ENCODE peak calls at places on chromosomes 16 and 17, in ten cellular contexts. J, N, E, P, Z, A, Y, G, O and S are unnamed samples.

GRCh38 chr16:74991593-74992403 is 6.9 kb upstream of the WDR59 start:
- DNase-seq in J (no peak), P (no peak), A (no peak), O (no peak), E (no peak), N (no peak), G (no peak), Y (no peak), Z (no peak), S (no peak)

GRCh38 chr16:70152578-70153302 is 20.8 kb upstream of the CLEC18C start:
- DNase-seq in E (no peak), J (no peak), Z (no peak), P (no peak), G (no peak), Y (no peak), O (no peak), A (no peak), N (no peak), S (no peak)

GRCh38 chr17:7004398-7005253 is 7.8 kb upstream of the RNASEK start:
- DNase-seq in Z (no peak), P (peak; percentile 49), O (no peak), N (peak; percentile 43), A (no peak), J (peak; percentile 78), Y (no peak), G (no peak), E (no peak), S (no peak)

GRCh38 chr17:18379246-18380146 is 1.9 kb downstream of the EVPLL start:
- DNase-seq in P (peak; percentile 69), Z (no peak), A (no peak), N (no peak), G (no peak), O (no peak), J (no peak), E (no peak), Y (no peak), S (no peak)

GRCh38 chr17:17570207-17570797 is 21.2 kb downstream of the PEMT start:
- DNase-seq in A (no peak), O (no peak), G (peak; percentile 58), N (no peak), E (no peak), P (peak; percentile 62), Y (no peak), Z (peak; percentile 57), J (peak; percentile 72), S (no peak)

GRCh38 chr16:65728172-65728571 is 606.3 kb upstream of the CDH11 start:
- DNase-seq in N (no peak), J (peak; percentile 90), G (no peak), P (no peak), A (no peak), Y (no peak), Z (no peak), O (no peak), E (no peak), S (no peak)

GRCh38 chr16:85329059-85329812 is 217.0 kb upstream of the CIBAR2 start:
- DNase-seq in P (no peak), G (no peak), J (peak; percentile 97), O (no peak), Y (no peak), N (peak; percentile 54), Z (no peak), E (no peak), A (no peak), S (peak; percentile 23)

GRCh38 chr16:21656795-21657768 is 4.7 kb upstream of the IGSF6 start:
- DNase-seq in E (no peak), O (no peak), G (no peak), J (peak; percentile 78), Y (no peak), P (peak; percentile 24), A (no peak), N (peak; percentile 45), Z (no peak), S (peak; percentile 69)

GRCh38 chr16:87684106-87684677 is 81.6 kb downstream of the KLHDC4 start:
- DNase-seq in E (no peak), G (no peak), N (no peak), A (no peak), P (no peak), Z (no peak), O (no peak), J (no peak), Y (no peak), S (no peak)

GRCh38 chr17:2837147-2837561 is 40.9 kb downstream of the RAP1GAP2 start:
- DNase-seq in Z (no peak), G (no peak), N (no peak), P (no peak), O (no peak), J (no peak), A (no peak), Y (peak; percentile 28), E (no peak), S (no peak)

GRCh38 chr16:54422569-54422978 is 136.0 kb upstream of the IRX3 start:
- DNase-seq in G (no peak), P (peak; percentile 45), O (no peak), N (peak; percentile 15), J (no peak), E (no peak), Y (no peak), Z (no peak), A (no peak), S (no peak)

GRCh38 chr17:66527335-66527734 is 224.9 kb downstream of the PRKCA start:
- DNase-seq in Y (no peak), A (no peak), P (no peak), O (no peak), E (no peak), Z (no peak), J (peak; percentile 66), G (peak; percentile 69), N (no peak), S (no peak)

GRCh38 chr16:660459-661183 is 7.3 kb upstream of the RHOT2 start:
- DNase-seq in G (peak; percentile 83), A (peak; percentile 93), E (no peak), J (peak; percentile 97), O (no peak), N (peak; percentile 63), Z (peak; percentile 87), Y (peak; percentile 33), P (peak; percentile 87), S (peak; percentile 87)

GRCh38 chr17:73291260-73291801 is 20.5 kb downstream of the CDC42EP4 start:
- DNase-seq in J (no peak), P (peak; percentile 92), Y (no peak), G (no peak), O (peak; percentile 77), N (peak; percentile 64), Z (peak; percentile 57), E (peak; percentile 50), A (peak; percentile 71), S (peak; percentile 82)

DNA sequence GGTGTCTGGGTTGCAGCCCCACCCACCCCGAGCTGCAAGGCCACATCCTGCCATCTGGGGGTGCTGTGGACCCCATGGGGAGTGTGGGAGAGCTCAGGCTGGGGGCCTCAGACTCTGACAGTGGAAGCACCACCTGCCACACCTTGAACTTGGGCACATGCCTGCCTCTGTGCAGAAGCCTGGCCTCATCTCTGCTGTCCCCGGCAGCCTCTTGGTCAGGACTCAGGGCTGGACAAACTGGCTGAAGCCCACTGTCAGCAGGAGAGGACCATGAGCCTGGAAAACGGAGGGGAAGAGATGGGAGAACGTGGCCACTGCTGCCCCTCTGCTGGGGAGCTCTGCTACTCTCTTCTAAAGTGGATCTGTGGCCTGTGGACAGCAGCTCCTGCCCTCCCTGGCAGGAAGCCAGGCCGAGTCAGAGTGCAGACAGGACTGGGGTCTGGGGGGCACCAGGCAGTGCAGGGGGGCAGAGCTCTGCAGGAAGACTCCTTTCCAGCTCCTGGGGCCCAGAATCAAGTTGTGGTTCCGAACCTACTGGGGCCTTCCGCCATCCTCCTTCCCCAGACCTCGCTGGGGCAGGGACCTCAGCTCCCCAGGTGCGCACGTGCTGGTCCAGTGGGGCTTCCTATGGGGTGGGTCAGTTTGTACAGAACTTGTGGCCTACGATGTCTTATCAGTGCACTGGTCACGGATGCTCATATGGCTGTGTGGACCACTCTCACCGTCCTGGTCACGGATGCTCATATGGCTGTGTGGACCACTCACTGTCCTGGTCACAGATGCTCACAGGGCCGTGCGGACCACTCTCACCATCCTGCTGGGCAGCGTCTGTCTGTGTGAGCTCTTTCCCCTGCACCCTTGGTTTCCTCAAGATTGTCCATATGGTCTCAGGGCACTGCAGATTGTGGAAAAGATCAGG is 207.7 kb downstream of the LAT start:
- DNase-seq in J (no peak), G (peak; percentile 26), P (peak; percentile 22), Z (no peak), A (no peak), Y (no peak), N (no peak), O (no peak), E (no peak), S (no peak)
- TF ChIP-seq CTCF in J (no peak), G (no peak), P (peak; percentile 42), Z (no peak), A (no peak), Y (no peak), N (peak; percentile 51), O (no peak), E (no peak), S (no peak)

GRCh38 chr17:57477483-57478357 is 221.4 kb downstream of the MSI2 start:
- DNase-seq in Z (no peak), J (no peak), G (no peak), E (no peak), P (no peak), O (no peak), N (no peak), Y (no peak), A (no peak), S (no peak)
- H3K27ac ChIP-seq in Z (peak overlapping the region; percentile 76), J (no peak overlapping the region), G (peak overlapping the region; percentile 70), E (no peak overlapping the region), P (no peak overlapping the region), O (no peak overlapping the region), N (no peak overlapping the region), Y (no peak overlapping the region), A (peak overlapping the region; percentile 43), S (no peak overlapping the region)

DNA sequence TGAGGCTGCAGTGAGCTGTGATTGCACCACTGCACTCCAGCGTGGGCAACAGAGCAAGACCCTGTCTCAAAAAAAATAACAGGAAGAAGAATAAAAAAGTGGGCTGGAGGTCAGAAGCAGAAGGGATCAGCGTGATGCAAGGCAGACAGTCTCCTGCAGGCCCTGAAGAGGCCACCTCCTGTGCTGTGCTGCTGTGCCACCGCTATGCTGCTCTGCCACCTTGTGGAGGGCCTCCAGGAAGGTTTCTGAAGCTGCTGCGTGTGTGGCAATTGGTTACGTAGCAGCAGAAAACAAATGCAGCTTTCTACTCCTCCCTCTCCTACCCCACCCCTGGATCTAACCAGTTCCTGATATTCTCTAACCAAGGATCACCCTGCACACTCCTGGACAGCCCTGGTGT is 815.5 kb downstream of the KCNJ18 start:
- DNase-seq in Z (no peak), A (no peak), Y (no peak), J (no peak), E (no peak), O (no peak), N (no peak), P (peak; percentile 21), G (no peak), S (no peak)
- TF ChIP-seq CTCF in Z (no peak), A (no peak), Y (no peak), J (no peak), E (no peak), O (no peak), N (no peak), P (peak; percentile 48), G (peak; percentile 34), S (no peak)

DNA sequence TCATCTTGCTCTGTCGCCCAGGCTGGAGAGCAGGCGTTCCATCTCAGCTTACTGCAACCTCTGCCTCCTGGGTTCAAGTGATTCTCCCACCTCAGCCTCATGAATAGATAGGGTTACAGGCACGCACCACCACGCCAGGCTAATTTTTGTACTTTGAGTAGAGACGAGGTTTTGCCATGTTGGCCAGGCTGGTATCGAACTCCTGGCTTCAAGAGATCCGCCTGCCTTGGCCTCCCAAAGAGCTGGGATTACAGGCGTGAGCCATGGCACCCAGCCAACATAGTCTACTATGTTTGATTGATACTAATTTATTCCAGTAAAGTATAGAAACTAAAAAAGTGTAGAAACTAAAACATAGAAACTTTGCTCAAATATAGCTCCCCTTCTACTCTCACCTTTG is 94.9 kb downstream of the CA4 start:
- DNase-seq in G (no peak), E (no peak), J (no peak), Z (no peak), Y (no peak), O (no peak), A (no peak), N (no peak), P (no peak), S (no peak)
- H3K27ac ChIP-seq in G (no peak overlapping the region), E (no peak overlapping the region), J (no peak overlapping the region), Z (no peak overlapping the region), Y (no peak overlapping the region), O (no peak overlapping the region), A (no peak overlapping the region), N (no peak overlapping the region), P (no peak overlapping the region), S (no peak overlapping the region)